ENCODE peak calls at places on chromosome 19, in four cellular contexts. W is thoracic aorta; O is CD8-positive, alpha-beta T cell; X is testis. F is an unnamed sample.

GRCh38 chr19:12090807-12091206 is 26.3 kb downstream of the ZNF844 start:
- DNase-seq in O (peak; percentile 45), X (peak; percentile 77), W (peak; percentile 3), F (peak; percentile 78)

GRCh38 chr19:41265376-41266153 is 1.4 kb downstream of the HNRNPUL1 start:
- DNase-seq in O (no peak), X (peak; percentile 33), W (no peak), F (peak; percentile 35)

GRCh38 chr19:5903054-5903501 is 512 bp downstream of the NDUFA11 start:
- DNase-seq in X (no peak), W (no peak), O (no peak), F (no peak)

GRCh38 chr19:12800873-12801465 is 631 bp downstream of the PRDX2 start:
- DNase-seq in X (peak; percentile 25), W (no peak), O (no peak), F (no peak)

GRCh38 chr19:28482221-28482620 is 730.7 kb downstream of the UQCRFS1 start:
- DNase-seq in W (no peak), O (no peak), X (no peak), F (no peak)

GRCh38 chr19:12790628-12791344 is 500 bp upstream of the JUNB start:
- DNase-seq in O (no peak), W (no peak), X (no peak), F (no peak)

GRCh38 chr19:6772028-6772865 is at the start of gene VAV1:
- DNase-seq in X (peak; percentile 42), W (no peak), O (peak; percentile 79), F (peak; percentile 95)

GRCh38 chr19:12293771-12294307 is 844 bp downstream of the ZNF44 start:
- DNase-seq in W (no peak), O (peak; percentile 51), X (peak; percentile 71), F (peak; percentile 79)

GRCh38 chr19:55666343-55667005 is 8.6 kb upstream of the EPN1 start:
- DNase-seq in O (no peak), X (no peak), W (no peak), F (no peak)

GRCh38 chr19:18091217-18091608 is 4.5 kb upstream of the IL12RB1 start:
- DNase-seq in W (no peak), O (peak; percentile 67), X (peak; percentile 49), F (peak; percentile 68)

GRCh38 chr19:21569497-21569870 is 64.1 kb downstream of the ZNF429 start:
- DNase-seq in O (peak; percentile 36), X (no peak), W (no peak), F (no peak)

GRCh38 chr19:34317311-34317927 is 47.6 kb upstream of the GPI start:
- DNase-seq in X (peak; percentile 38), W (no peak), O (no peak), F (no peak)

GRCh38 chr19:38264486-38265212 is at the start of gene SPINT2:
- DNase-seq in X (no peak), W (no peak), O (peak; percentile 38), F (peak; percentile 69)

GRCh38 chr19:31127132-31127967 is 221.9 kb downstream of the TSHZ3 start:
- DNase-seq in O (no peak), X (no peak), W (no peak), F (no peak)

DNA sequence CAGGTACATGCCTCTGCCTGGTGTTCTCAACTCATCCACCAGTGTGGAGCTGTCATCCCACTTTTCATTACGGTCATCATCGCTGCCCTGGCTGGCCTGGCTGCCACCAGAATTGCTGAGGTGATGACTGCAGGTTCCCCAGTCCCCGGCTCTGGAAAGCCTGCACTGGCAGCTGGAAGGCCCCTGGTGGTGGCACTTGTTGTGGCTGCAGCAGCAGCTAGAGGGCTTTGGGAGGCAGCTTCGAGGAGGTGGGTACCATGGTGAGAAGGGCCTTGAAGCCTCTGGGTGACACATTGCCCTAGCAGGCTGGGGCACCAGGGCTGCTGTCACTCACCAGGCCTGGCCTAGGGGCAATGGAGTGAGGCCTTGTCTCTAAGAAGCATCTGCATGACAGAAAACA is 25.3 kb upstream of the ZNF14 start:
- DNase-seq in W (no peak), X (no peak), O (no peak), F (no peak)
- TF ChIP-seq CTCF in W (no peak), X (no peak), O (no peak), F (no peak)

GRCh38 chr19:3275068-3275582 is 50.7 kb downstream of the CELF5 start:
- DNase-seq in X (peak; percentile 37), O (no peak), W (no peak), F (peak; percentile 84)

GRCh38 chr19:3277649-3278048 is 53.2 kb downstream of the CELF5 start:
- DNase-seq in W (no peak), X (no peak), O (no peak), F (no peak)

GRCh38 chr19:3276341-3276799 is 51.9 kb downstream of the CELF5 start:
- DNase-seq in W (no peak), O (no peak), X (peak; percentile 26), F (no peak)

GRCh38 chr19:3274245-3275067 is 50.0 kb downstream of the CELF5 start:
- DNase-seq in W (no peak), X (no peak), O (no peak), F (no peak)

GRCh38 chr19:3275583-3276340 is 51.3 kb downstream of the CELF5 start:
- DNase-seq in X (peak; percentile 87), O (peak; percentile 86), W (peak; percentile 7), F (peak; percentile 99)
- TF ChIP-seq CTCF in X (no peak), O (peak; percentile 14), W (no peak), F (no peak)

GRCh38 chr19:48560095-48560530 is 8.1 kb downstream of the SULT2B1 start:
- DNase-seq in O (no peak), X (no peak), W (no peak), F (no peak)
- TF ChIP-seq CTCF in O (no peak), X (no peak), W (no peak), F (no peak)

GRCh38 chr19:46571495-46571894 is 29.6 kb upstream of the CALM3 start:
- DNase-seq in O (no peak), W (no peak), X (no peak), F (no peak)
- TF ChIP-seq CTCF in O (no peak), W (no peak), X (no peak), F (no peak)

GRCh38 chr19:49428547-49429451 is 3.6 kb downstream of the GFY start:
- DNase-seq in W (no peak), O (no peak), X (no peak), F (no peak)

GRCh38 chr19:49431330-49431749 is 6.2 kb downstream of the GFY start:
- DNase-seq in O (no peak), W (no peak), X (no peak), F (peak; percentile 53)

GRCh38 chr19:49432141-49433073 is 7.2 kb downstream of the GFY start:
- DNase-seq in W (no peak), O (no peak), X (no peak), F (peak; percentile 63)

GRCh38 chr19:49430172-49430677 is 5.0 kb downstream of the GFY start:
- DNase-seq in W (no peak), O (no peak), X (no peak), F (peak; percentile 33)

DNA sequence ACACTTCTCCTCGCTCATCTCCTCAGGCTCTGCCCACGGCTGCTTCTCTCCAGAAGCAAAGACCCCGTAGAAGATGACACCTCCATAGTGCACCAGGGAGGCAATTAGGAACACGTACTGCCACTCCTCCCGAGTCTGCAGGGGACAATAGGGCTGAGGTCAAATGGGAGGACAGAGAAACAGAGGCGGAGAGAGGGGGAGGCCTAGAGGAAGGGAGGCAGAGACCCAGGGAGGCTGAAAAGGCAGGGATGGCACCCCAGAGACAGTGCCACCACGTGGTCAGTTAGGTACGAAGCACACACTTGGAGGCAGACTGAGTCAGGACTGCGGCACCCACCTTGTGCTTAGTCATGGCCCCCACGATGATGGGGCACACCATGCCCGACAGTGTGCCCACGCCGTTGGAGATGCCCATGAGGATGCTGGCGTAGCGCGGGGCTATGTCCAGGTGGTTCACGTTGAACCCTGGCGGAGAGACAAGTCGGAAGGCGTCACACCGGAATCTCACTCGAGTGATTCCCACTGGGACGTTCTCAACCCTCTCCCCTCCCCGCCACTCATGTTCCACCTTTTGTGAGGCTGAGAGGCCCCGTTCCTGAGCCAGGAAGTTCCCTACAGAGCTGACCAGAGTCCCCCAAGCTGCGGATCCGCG is 5.6 kb downstream of the GFY start:
- DNase-seq in X (no peak), W (no peak), O (no peak), F (peak; percentile 66)
- TF ChIP-seq CTCF in X (no peak), W (no peak), O (peak; percentile 26), F (peak; percentile 6)

GRCh38 chr19:56994251-56995017 is 125.4 kb upstream of the USP29 start:
- DNase-seq in W (no peak), X (peak; percentile 53), O (no peak), F (no peak)
- TF ChIP-seq CTCF in W (no peak), X (no peak), O (no peak), F (no peak)

GRCh38 chr19:1309977-1310852 is 24.5 kb downstream of the EFNA2 start:
- DNase-seq in W (no peak), O (no peak), X (no peak), F (no peak)
- TF ChIP-seq CTCF in W (no peak), O (no peak), X (no peak), F (no peak)

GRCh38 chr19:16566161-16566560 is 6.1 kb downstream of the SLC35E1 start:
- DNase-seq in W (no peak), O (peak; percentile 76), X (no peak), F (no peak)

GRCh38 chr19:16562608-16563025 is 9.6 kb downstream of the SLC35E1 start:
- DNase-seq in W (no peak), X (no peak), O (no peak), F (no peak)

GRCh38 chr19:16564842-16565241 is 7.4 kb downstream of the SLC35E1 start:
- DNase-seq in O (no peak), X (no peak), W (no peak), F (no peak)

GRCh38 chr19:16569609-16570320 is 2.5 kb downstream of the SLC35E1 start:
- DNase-seq in X (no peak), W (no peak), O (no peak), F (no peak)

DNA sequence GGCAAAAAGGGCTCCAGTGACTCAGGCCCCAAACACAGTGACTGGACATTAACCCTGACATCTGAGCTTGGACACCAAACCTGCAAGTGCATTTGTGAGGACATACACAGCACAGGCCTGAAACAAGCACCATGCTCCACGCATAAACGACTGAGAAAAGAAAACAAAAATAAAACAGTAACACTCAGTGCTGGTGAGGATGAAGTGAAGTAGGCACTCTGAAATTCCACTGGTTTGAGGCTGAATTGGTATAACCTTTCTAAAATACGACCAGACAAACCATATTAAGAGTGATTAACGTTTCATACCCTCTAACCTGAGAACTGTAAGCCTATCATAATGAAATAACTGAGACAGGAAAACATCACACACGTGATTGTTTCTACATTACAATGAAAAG is 5.5 kb downstream of the SLC35E1 start:
- DNase-seq in O (no peak), X (no peak), W (no peak), F (no peak)
- TF ChIP-seq CTCF in O (no peak), X (no peak), W (no peak), F (no peak)